ENCODE peak calls at places on chromosomes 7 and 10, in ten cellular contexts. N is uterus; K is smooth muscle cell of the brain vasculature; S is HuH-7.5; H is CD8-positive, alpha-beta memory T cell; U is mammary epithelial cell; V is stimulated activated CD8-positive, alpha-beta memory T cell treated with anti-CD3 and anti-CD28 coated beads, Interleukin-15, amount 100 ng/mL, for 1 hour; Z is activated T-helper 1 cell treated with Interleukin-2 at 50 U/mL for 16 hours; G is NCI-H510A; J is anterior cingulate cortex. W is an unnamed sample.

GRCh38 chr7:95611224-95611623 is 14.9 kb upstream of the PDK4 start:
- DNase-seq in N (no peak), K (no peak), S (no peak), H (no peak), U (no peak), V (no peak), Z (no peak), G (no peak), J (no peak), W (no peak)

GRCh38 chr10:72173267-72173634 is 42.6 kb upstream of the ANAPC16 start:
- DNase-seq in N (no peak), K (no peak), S (no peak), H (no peak), U (no peak), V (no peak), Z (no peak), G (no peak), J (no peak), W (peak; percentile 18)

GRCh38 chr10:133184591-133185244 is 24.7 kb downstream of the KNDC1 start:
- DNase-seq in N (no peak), K (no peak), S (no peak), H (no peak), U (no peak), V (no peak), Z (no peak), G (no peak), J (no peak), W (no peak)

GRCh38 chr7:135320277-135320676 is 86.6 kb downstream of the STRA8 start:
- DNase-seq in N (peak; percentile 64), K (peak; percentile 56), S (no peak), H (no peak), U (peak; percentile 86), V (no peak), Z (no peak), G (no peak), J (peak; percentile 63), W (no peak)

GRCh38 chr10:59991661-59992060 is 85.3 kb upstream of the CCDC6 start:
- DNase-seq in N (peak; percentile 58), K (no peak), S (no peak), H (no peak), U (peak; percentile 74), V (no peak), Z (no peak), G (peak; percentile 69), J (no peak), W (peak; percentile 27)

GRCh38 chr10:111598433-111599059 is 521.7 kb downstream of the ADRA2A start:
- DNase-seq in N (peak; percentile 57), K (peak; percentile 12), S (peak; percentile 13), H (peak; percentile 1), U (peak; percentile 38), V (peak; percentile 2), Z (no peak), G (no peak), J (peak; percentile 9), W (peak; percentile 56)

GRCh38 chr7:132771301-132771730 is 195.0 kb upstream of the PLXNA4 start:
- DNase-seq in N (no peak), K (no peak), S (no peak), H (no peak), U (no peak), V (no peak), Z (peak; percentile 20), G (no peak), J (no peak), W (no peak)

GRCh38 chr10:98295907-98296306 is 27.9 kb upstream of the LOXL4 start:
- DNase-seq in N (no peak), K (no peak), S (no peak), H (no peak), U (no peak), V (no peak), Z (no peak), G (no peak), J (no peak), W (no peak)

GRCh38 chr7:5557920-5558401 is 134.3 kb upstream of the TNRC18 start:
- DNase-seq in N (peak; percentile 65), K (no peak), S (peak; percentile 64), H (no peak), U (peak; percentile 41), V (no peak), Z (no peak), G (no peak), J (peak; percentile 9), W (peak; percentile 14)

GRCh38 chr7:80277434-80278427 is 143.1 kb downstream of the GNAI1 start:
- DNase-seq in N (no peak), K (peak; percentile 47), S (no peak), H (no peak), U (peak; percentile 77), V (no peak), Z (no peak), G (no peak), J (no peak), W (no peak)

GRCh38 chr7:29488977-29489376 is 74.7 kb upstream of the PRR15 start:
- DNase-seq in N (no peak), K (no peak), S (no peak), H (no peak), U (peak; percentile 67), V (no peak), Z (no peak), G (no peak), J (no peak), W (no peak)

GRCh38 chr7:65239707-65240352 is 133.8 kb upstream of the ZNF92 start:
- DNase-seq in N (no peak), K (no peak), S (peak; percentile 44), H (no peak), U (peak; percentile 8), V (no peak), Z (no peak), G (peak; percentile 14), J (peak; percentile 45), W (no peak)

GRCh38 chr7:107998150-107998549 is 4.8 kb downstream of the LAMB1 start:
- DNase-seq in N (no peak), K (no peak), S (no peak), H (no peak), U (peak; percentile 43), V (no peak), Z (no peak), G (no peak), J (no peak), W (no peak)

GRCh38 chr10:89142562-89142961 is 64.6 kb downstream of the CH25H start:
- DNase-seq in N (no peak), K (no peak), S (no peak), H (no peak), U (no peak), V (no peak), Z (no peak), G (no peak), J (no peak), W (no peak)

W was measured in AML-193.